ENCODE peak calls at places on chromosomes 1 and 21, in five cellular contexts. X, G, R, Q and Z are unnamed samples.

GRCh38 chr1:232211149-232211548 is 418.8 kb downstream of the SIPA1L2 start:
- DNase-seq in X (no peak), G (no peak), R (no peak), Q (no peak), Z (no peak)

GRCh38 chr1:53617382-53618217 is 121.4 kb downstream of the GLIS1 start:
- DNase-seq in X (no peak), G (no peak), R (peak; percentile 24), Q (peak; percentile 72), Z (peak; percentile 87)

GRCh38 chr1:167718926-167719691 is 2.7 kb upstream of the MPZL1 start:
- DNase-seq in X (no peak), G (no peak), R (no peak), Q (no peak), Z (no peak)

GRCh38 chr1:53344921-53345838 is 17.3 kb upstream of the LRP8 start:
- DNase-seq in X (no peak), G (no peak), R (peak; percentile 12), Q (no peak), Z (no peak)

GRCh38 chr21:44991538-44992483 is 52.0 kb downstream of the SLX9 start:
- DNase-seq in X (peak; percentile 50), G (no peak), R (no peak), Q (no peak), Z (no peak)

GRCh38 chr21:34648739-34649297 is 20.0 kb upstream of the CLIC6 start:
- DNase-seq in X (no peak), G (no peak), R (no peak), Q (no peak), Z (no peak)

GRCh38 chr1:224759570-224760562 is 143.7 kb downstream of the CNIH3 start:
- DNase-seq in X (no peak), G (no peak), R (no peak), Q (no peak), Z (peak; percentile 63)

GRCh38 chr1:220761688-220762427 is 13.7 kb downstream of the MTARC2 start:
- DNase-seq in X (no peak), G (peak; percentile 77), R (no peak), Q (no peak), Z (no peak)

GRCh38 chr1:173175514-173176146 is 31.5 kb downstream of the TNFSF4 start:
- DNase-seq in X (no peak), G (no peak), R (no peak), Q (peak; percentile 63), Z (peak; percentile 41)

GRCh38 chr1:203644661-203645510 is 18.3 kb downstream of the ATP2B4 start:
- DNase-seq in X (no peak), G (no peak), R (no peak), Q (peak; percentile 72), Z (peak; percentile 69)

GRCh38 chr1:212700892-212701819 is 1.5 kb upstream of the BATF3 start:
- DNase-seq in X (peak; percentile 65), G (peak; percentile 43), R (no peak), Q (peak; percentile 58), Z (peak; percentile 52)

GRCh38 chr21:27213328-27213727 is 246.4 kb upstream of the ADAMTS5 start:
- DNase-seq in X (no peak), G (no peak), R (no peak), Q (peak; percentile 44), Z (peak; percentile 49)

GRCh38 chr1:1908506-1908791 is 6.6 kb upstream of the CALML6 start:
- DNase-seq in X (peak; percentile 65), G (no peak), R (no peak), Q (no peak), Z (no peak)

GRCh38 chr1:111704776-111705175 is 34.4 kb downstream of the INKA2 start:
- DNase-seq in X (no peak), G (no peak), R (no peak), Q (no peak), Z (no peak)

GRCh38 chr1:11341881-11342552 is 69.0 kb downstream of the UBIAD1 start:
- DNase-seq in X (no peak), G (no peak), R (no peak), Q (no peak), Z (peak; percentile 40)

GRCh38 chr1:2597441-2598328 is 11.1 kb downstream of the PRXL2B start:
- DNase-seq in X (no peak), G (no peak), R (no peak), Q (no peak), Z (no peak)

GRCh38 chr1:21586926-21587601 is 77.8 kb downstream of the ALPL start:
- DNase-seq in X (peak; percentile 84), G (no peak), R (peak; percentile 70), Q (peak; percentile 94), Z (peak; percentile 84)

GRCh38 chr1:93619507-93620168 is 62.0 kb downstream of the BCAR3 start:
- DNase-seq in X (no peak), G (no peak), R (no peak), Q (no peak), Z (no peak)
- TF ChIP-seq CTCF in X (no peak), G (no peak), R (no peak), Q (no peak), Z (no peak)

DNA sequence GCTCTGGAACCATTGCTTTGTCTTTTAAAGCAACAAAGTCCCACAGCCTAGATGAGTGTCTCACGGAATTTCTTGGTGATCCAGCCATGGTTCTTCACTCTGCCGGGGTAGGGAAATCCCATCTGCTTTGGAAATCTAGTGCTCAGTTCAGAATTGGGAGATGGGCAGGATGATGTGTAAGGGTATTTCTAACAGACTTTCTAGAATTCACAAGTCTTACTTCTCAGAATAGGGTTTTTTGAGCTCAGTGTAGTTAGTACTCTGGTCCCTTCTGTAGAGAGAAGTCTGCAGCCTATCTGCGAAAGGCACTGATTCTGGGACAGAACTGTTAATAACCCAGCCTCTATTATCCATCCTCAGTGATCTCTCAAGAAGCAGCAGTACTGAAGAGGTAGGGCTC is 25.3 kb downstream of the GABPA start:
- DNase-seq in X (no peak), G (no peak), R (no peak), Q (no peak), Z (no peak)
- H3K4me3 ChIP-seq in X (no peak overlapping the region), G (no peak overlapping the region), R (no peak overlapping the region), Q (no peak overlapping the region), Z (no peak overlapping the region)

GRCh38 chr1:18608534-18608933 is 22.1 kb upstream of the PAX7 start:
- DNase-seq in X (no peak), G (no peak), R (no peak), Q (no peak), Z (no peak)
- TF ChIP-seq CTCF in X (no peak), G (no peak), R (no peak), Q (no peak), Z (peak; percentile 7)

GRCh38 chr1:93576346-93576745 is 105.3 kb downstream of the BCAR3 start:
- DNase-seq in X (no peak), G (no peak), R (no peak), Q (no peak), Z (no peak)
- H3K4me3 ChIP-seq in X (no peak overlapping the region), G (no peak overlapping the region), R (no peak overlapping the region), Q (no peak overlapping the region), Z (no peak overlapping the region)

GRCh38 chr1:214006845-214007244 is 19.1 kb downstream of the PROX1 start:
- DNase-seq in X (no peak), G (no peak), R (no peak), Q (no peak), Z (no peak)
- TF ChIP-seq CTCF in X (no peak), G (no peak), R (no peak), Q (no peak), Z (no peak)

GRCh38 chr1:57911427-57911826 is 487.6 kb upstream of the DAB1 start:
- DNase-seq in X (no peak), G (no peak), R (no peak), Q (no peak), Z (no peak)

GRCh38 chr1:57910331-57910730 is 486.5 kb upstream of the DAB1 start:
- DNase-seq in X (no peak), G (no peak), R (no peak), Q (no peak), Z (no peak)

GRCh38 chr1:57910782-57911181 is 486.9 kb upstream of the DAB1 start:
- DNase-seq in X (no peak), G (no peak), R (no peak), Q (no peak), Z (no peak)

GRCh38 chr1:57908471-57908870 is 484.6 kb upstream of the DAB1 start:
- DNase-seq in X (no peak), G (no peak), R (no peak), Q (no peak), Z (no peak)
- H3K4me3 ChIP-seq in X (no peak overlapping the region), G (no peak overlapping the region), R (no peak overlapping the region), Q (no peak overlapping the region), Z (no peak overlapping the region)

GRCh38 chr1:26692211-26692792 is 3.5 kb upstream of the ARID1A start:
- DNase-seq in X (peak; percentile 83), G (peak; percentile 91), R (peak; percentile 87), Q (peak; percentile 95), Z (peak; percentile 91)
- TF ChIP-seq CTCF in X (peak; percentile 24), G (no peak), R (peak; percentile 15), Q (no peak), Z (no peak)

GRCh38 chr1:177165069-177165439 is 542 bp upstream of the ASTN1 start:
- DNase-seq in X (no peak), G (no peak), R (no peak), Q (no peak), Z (no peak)
- H3K4me3 ChIP-seq in X (no peak overlapping the region), G (no peak overlapping the region), R (no peak overlapping the region), Q (no peak overlapping the region), Z (peak overlapping the region; percentile 41)